ENCODE peak calls at places on chromosomes 11 and 22, in seven cellular contexts. One of them, this sample, is unnamed.

GRCh38 chr11:95450547-95451123 is 219.6 kb upstream of the SESN3 start:
- DNase-seq in stimulated activated CD4-positive, alpha-beta T cell treated with anti-CD3 and anti-CD28 coated beads, TNF-alpha, amount 100 ng/mL, for 24 hours: no peak
- DNase-seq in NCI-H774: no peak
- DNase-seq in HuH-7.5: no peak
- DNase-seq in activated CD8-positive, alpha-beta memory T cell treated with anti-CD3 and anti-CD28 coated beads for 24 hours: no peak
- DNase-seq in cardiac fibroblast: peak
- DNase-seq in suprapubic skin: no peak
- DNase-seq in this sample: no peak

GRCh38 chr11:95089620-95090542 is at the start of gene ENDOD1:
- DNase-seq in suprapubic skin: peak
- DNase-seq in HuH-7.5: peak
- DNase-seq in NCI-H774: peak
- DNase-seq in cardiac fibroblast: peak
- DNase-seq in stimulated activated CD4-positive, alpha-beta T cell treated with anti-CD3 and anti-CD28 coated beads, TNF-alpha, amount 100 ng/mL, for 24 hours: peak
- DNase-seq in activated CD8-positive, alpha-beta memory T cell treated with anti-CD3 and anti-CD28 coated beads for 24 hours: peak
- DNase-seq in this sample: peak

GRCh38 chr22:37827056-37827455 is 3.9 kb downstream of the GALR3 start:
- DNase-seq in activated CD8-positive, alpha-beta memory T cell treated with anti-CD3 and anti-CD28 coated beads for 24 hours: no peak
- DNase-seq in stimulated activated CD4-positive, alpha-beta T cell treated with anti-CD3 and anti-CD28 coated beads, TNF-alpha, amount 100 ng/mL, for 24 hours: no peak
- DNase-seq in cardiac fibroblast: peak
- DNase-seq in HuH-7.5: no peak
- DNase-seq in suprapubic skin: no peak
- DNase-seq in NCI-H774: no peak
- DNase-seq in this sample: no peak

GRCh38 chr11:10298342-10298741 is 4.3 kb upstream of the SBF2 start:
- DNase-seq in HuH-7.5: no peak
- DNase-seq in cardiac fibroblast: peak
- DNase-seq in suprapubic skin: no peak
- DNase-seq in NCI-H774: no peak
- DNase-seq in stimulated activated CD4-positive, alpha-beta T cell treated with anti-CD3 and anti-CD28 coated beads, TNF-alpha, amount 100 ng/mL, for 24 hours: no peak
- DNase-seq in activated CD8-positive, alpha-beta memory T cell treated with anti-CD3 and anti-CD28 coated beads for 24 hours: no peak
- DNase-seq in this sample: no peak

GRCh38 chr11:1226981-1227550 is 4.2 kb downstream of the MUC5B start:
- DNase-seq in stimulated activated CD4-positive, alpha-beta T cell treated with anti-CD3 and anti-CD28 coated beads, TNF-alpha, amount 100 ng/mL, for 24 hours: no peak
- DNase-seq in NCI-H774: no peak
- DNase-seq in activated CD8-positive, alpha-beta memory T cell treated with anti-CD3 and anti-CD28 coated beads for 24 hours: no peak
- DNase-seq in cardiac fibroblast: no peak
- DNase-seq in HuH-7.5: peak
- DNase-seq in suprapubic skin: peak
- DNase-seq in this sample: peak

GRCh38 chr22:44764974-44765373 is 12.6 kb downstream of the ARHGAP8 start:
- DNase-seq in suprapubic skin: no peak
- DNase-seq in activated CD8-positive, alpha-beta memory T cell treated with anti-CD3 and anti-CD28 coated beads for 24 hours: no peak
- DNase-seq in HuH-7.5: no peak
- DNase-seq in NCI-H774: no peak
- DNase-seq in cardiac fibroblast: no peak
- DNase-seq in stimulated activated CD4-positive, alpha-beta T cell treated with anti-CD3 and anti-CD28 coated beads, TNF-alpha, amount 100 ng/mL, for 24 hours: no peak
- DNase-seq in this sample: no peak

GRCh38 chr22:24157783-24158170 is 23.5 kb upstream of the SUSD2 start:
- DNase-seq in suprapubic skin: no peak
- DNase-seq in stimulated activated CD4-positive, alpha-beta T cell treated with anti-CD3 and anti-CD28 coated beads, TNF-alpha, amount 100 ng/mL, for 24 hours: no peak
- DNase-seq in activated CD8-positive, alpha-beta memory T cell treated with anti-CD3 and anti-CD28 coated beads for 24 hours: no peak
- DNase-seq in NCI-H774: no peak
- DNase-seq in cardiac fibroblast: peak
- DNase-seq in HuH-7.5: no peak
- DNase-seq in this sample: no peak

GRCh38 chr11:1870721-1871466 is 18.0 kb downstream of the LSP1 start:
- DNase-seq in cardiac fibroblast: no peak
- DNase-seq in activated CD8-positive, alpha-beta memory T cell treated with anti-CD3 and anti-CD28 coated beads for 24 hours: peak
- DNase-seq in suprapubic skin: no peak
- DNase-seq in NCI-H774: no peak
- DNase-seq in HuH-7.5: no peak
- DNase-seq in stimulated activated CD4-positive, alpha-beta T cell treated with anti-CD3 and anti-CD28 coated beads, TNF-alpha, amount 100 ng/mL, for 24 hours: no peak
- DNase-seq in this sample: no peak

GRCh38 chr11:126328444-126328843 is 24.6 kb downstream of the DCPS start:
- DNase-seq in NCI-H774: no peak
- DNase-seq in HuH-7.5: no peak
- DNase-seq in stimulated activated CD4-positive, alpha-beta T cell treated with anti-CD3 and anti-CD28 coated beads, TNF-alpha, amount 100 ng/mL, for 24 hours: no peak
- DNase-seq in cardiac fibroblast: no peak
- DNase-seq in suprapubic skin: no peak
- DNase-seq in activated CD8-positive, alpha-beta memory T cell treated with anti-CD3 and anti-CD28 coated beads for 24 hours: no peak
- DNase-seq in this sample: no peak

GRCh38 chr22:35310556-35311550 is 11.2 kb downstream of the TOM1 start:
- DNase-seq in suprapubic skin: no peak
- DNase-seq in NCI-H774: no peak
- DNase-seq in activated CD8-positive, alpha-beta memory T cell treated with anti-CD3 and anti-CD28 coated beads for 24 hours: peak
- DNase-seq in HuH-7.5: no peak
- DNase-seq in stimulated activated CD4-positive, alpha-beta T cell treated with anti-CD3 and anti-CD28 coated beads, TNF-alpha, amount 100 ng/mL, for 24 hours: no peak
- DNase-seq in cardiac fibroblast: no peak
- DNase-seq in this sample: no peak

GRCh38 chr11:128520206-128520885 is 67.0 kb downstream of the ETS1 start:
- DNase-seq in suprapubic skin: no peak
- DNase-seq in cardiac fibroblast: no peak
- DNase-seq in stimulated activated CD4-positive, alpha-beta T cell treated with anti-CD3 and anti-CD28 coated beads, TNF-alpha, amount 100 ng/mL, for 24 hours: no peak
- DNase-seq in activated CD8-positive, alpha-beta memory T cell treated with anti-CD3 and anti-CD28 coated beads for 24 hours: no peak
- DNase-seq in NCI-H774: no peak
- DNase-seq in HuH-7.5: no peak
- DNase-seq in this sample: no peak

GRCh38 chr11:8566613-8567210 is 27.3 kb downstream of the STK33 start:
- DNase-seq in suprapubic skin: no peak
- DNase-seq in HuH-7.5: no peak
- DNase-seq in stimulated activated CD4-positive, alpha-beta T cell treated with anti-CD3 and anti-CD28 coated beads, TNF-alpha, amount 100 ng/mL, for 24 hours: no peak
- DNase-seq in NCI-H774: peak
- DNase-seq in cardiac fibroblast: peak
- DNase-seq in activated CD8-positive, alpha-beta memory T cell treated with anti-CD3 and anti-CD28 coated beads for 24 hours: no peak
- DNase-seq in this sample: peak

GRCh38 chr11:34644669-34645406 is 23.9 kb downstream of the EHF start:
- DNase-seq in NCI-H774: no peak
- DNase-seq in suprapubic skin: no peak
- DNase-seq in HuH-7.5: no peak
- DNase-seq in stimulated activated CD4-positive, alpha-beta T cell treated with anti-CD3 and anti-CD28 coated beads, TNF-alpha, amount 100 ng/mL, for 24 hours: no peak
- DNase-seq in cardiac fibroblast: peak
- DNase-seq in activated CD8-positive, alpha-beta memory T cell treated with anti-CD3 and anti-CD28 coated beads for 24 hours: peak
- DNase-seq in this sample: no peak

GRCh38 chr22:24457894-24458293 is 30.5 kb downstream of the ADORA2A start:
- DNase-seq in NCI-H774: no peak
- DNase-seq in cardiac fibroblast: no peak
- DNase-seq in stimulated activated CD4-positive, alpha-beta T cell treated with anti-CD3 and anti-CD28 coated beads, TNF-alpha, amount 100 ng/mL, for 24 hours: no peak
- DNase-seq in suprapubic skin: no peak
- DNase-seq in activated CD8-positive, alpha-beta memory T cell treated with anti-CD3 and anti-CD28 coated beads for 24 hours: no peak
- DNase-seq in HuH-7.5: no peak
- DNase-seq in this sample: no peak

GRCh38 chr22:30354644-30355043 is 2.0 kb downstream of the SF3A1 start:
- DNase-seq in stimulated activated CD4-positive, alpha-beta T cell treated with anti-CD3 and anti-CD28 coated beads, TNF-alpha, amount 100 ng/mL, for 24 hours: no peak
- DNase-seq in NCI-H774: no peak
- DNase-seq in HuH-7.5: no peak
- DNase-seq in cardiac fibroblast: no peak
- DNase-seq in activated CD8-positive, alpha-beta memory T cell treated with anti-CD3 and anti-CD28 coated beads for 24 hours: no peak
- DNase-seq in suprapubic skin: no peak
- DNase-seq in this sample: no peak

GRCh38 chr11:86934263-86934932 is 20.8 kb downstream of the FZD4 start:
- DNase-seq in activated CD8-positive, alpha-beta memory T cell treated with anti-CD3 and anti-CD28 coated beads for 24 hours: no peak
- DNase-seq in stimulated activated CD4-positive, alpha-beta T cell treated with anti-CD3 and anti-CD28 coated beads, TNF-alpha, amount 100 ng/mL, for 24 hours: no peak
- DNase-seq in HuH-7.5: no peak
- DNase-seq in suprapubic skin: no peak
- DNase-seq in NCI-H774: no peak
- DNase-seq in cardiac fibroblast: no peak
- DNase-seq in this sample: no peak

GRCh38 chr22:26436903-26437515 is 7.9 kb downstream of the ASPHD2 start:
- DNase-seq in NCI-H774: no peak
- DNase-seq in HuH-7.5: no peak
- DNase-seq in activated CD8-positive, alpha-beta memory T cell treated with anti-CD3 and anti-CD28 coated beads for 24 hours: no peak
- DNase-seq in suprapubic skin: no peak
- DNase-seq in stimulated activated CD4-positive, alpha-beta T cell treated with anti-CD3 and anti-CD28 coated beads, TNF-alpha, amount 100 ng/mL, for 24 hours: no peak
- DNase-seq in cardiac fibroblast: peak
- DNase-seq in this sample: no peak

GRCh38 chr22:47337161-47337621 is 574.7 kb downstream of the TBC1D22A start:
- DNase-seq in stimulated activated CD4-positive, alpha-beta T cell treated with anti-CD3 and anti-CD28 coated beads, TNF-alpha, amount 100 ng/mL, for 24 hours: no peak
- DNase-seq in HuH-7.5: no peak
- DNase-seq in suprapubic skin: no peak
- DNase-seq in cardiac fibroblast: peak
- DNase-seq in NCI-H774: peak
- DNase-seq in activated CD8-positive, alpha-beta memory T cell treated with anti-CD3 and anti-CD28 coated beads for 24 hours: no peak
- DNase-seq in this sample: no peak

This sample was measured in iPS-NIHi11.